ENCODE peak calls at places on chromosomes 13 and 19, in six cellular contexts. M, Z, F, Q, X and D are unnamed samples. For H3K4me1 and H3K36me3, the result is how much of the 10 kb centered on the place peaks cover.

GRCh38 chr13:27053235-27053884 is 118.3 kb downstream of the USP12 start:
- DNase-seq in M (no peak), Z (no peak), F (no peak), Q (no peak), X (no peak), D (no peak)

GRCh38 chr13:109180905-109181425 is 551.6 kb downstream of the MYO16 start:
- DNase-seq in M (peak), Z (no peak), F (no peak), Q (no peak), X (no peak), D (no peak)

GRCh38 chr13:71626396-71626795 is 240.6 kb downstream of the DACH1 start:
- DNase-seq in M (no peak), Z (no peak), F (no peak), Q (no peak), X (no peak), D (no peak)

GRCh38 chr19:572891-573825 is 762 bp downstream of the BSG start:
- DNase-seq in M (peak), Z (peak), F (no peak), Q (no peak), X (peak), D (peak)

GRCh38 chr19:13892885-13893284 is 13.0 kb downstream of the BRME1 start:
- DNase-seq in M (no peak), Z (no peak), F (peak), Q (no peak), X (no peak), D (peak)

GRCh38 chr13:22032905-22033304 is 362.0 kb downstream of the FGF9 start:
- DNase-seq in M (no peak), Z (no peak), F (no peak), Q (no peak), X (no peak), D (no peak)

GRCh38 chr19:29532097-29532496 is 6.3 kb downstream of the VSTM2B start:
- DNase-seq in M (no peak), Z (no peak), F (peak), Q (no peak), X (no peak), D (no peak)

GRCh38 chr19:32224371-32225244 is 120.8 kb upstream of the ZNF507 start:
- DNase-seq in M (peak), Z (peak), F (no peak), Q (peak), X (peak), D (peak)

GRCh38 chr13:26425439-26426358 is 131.8 kb upstream of the WASF3 start:
- DNase-seq in M (peak), Z (peak), F (no peak), Q (no peak), X (no peak), D (peak)

GRCh38 chr13:67117010-67117550 is 113.1 kb downstream of the PCDH9 start:
- DNase-seq in M (no peak), Z (no peak), F (no peak), Q (no peak), X (no peak), D (no peak)

GRCh38 chr13:50357586-50358118 is 342.4 kb downstream of the KCNRG start:
- DNase-seq in M (peak), Z (no peak), F (no peak), Q (peak), X (no peak), D (peak)

GRCh38 chr13:50358221-50358620 is 343.0 kb downstream of the KCNRG start:
- DNase-seq in M (no peak), Z (no peak), F (no peak), Q (no peak), X (no peak), D (peak)

GRCh38 chr13:50358715-50359367 is 343.6 kb downstream of the KCNRG start:
- DNase-seq in M (no peak), Z (no peak), F (no peak), Q (no peak), X (no peak), D (no peak)

GRCh38 chr13:50355797-50356196 is 340.6 kb downstream of the KCNRG start:
- DNase-seq in M (no peak), Z (no peak), F (no peak), Q (no peak), X (no peak), D (no peak)

GRCh38 chr13:50357136-50357535 is 341.9 kb downstream of the KCNRG start:
- DNase-seq in M (no peak), Z (no peak), F (no peak), Q (no peak), X (no peak), D (no peak)
- H3K4me1 ChIP-seq in M (under half), Z (under half), F (under half), Q (under half), X (under half), D (under half)

DNA sequence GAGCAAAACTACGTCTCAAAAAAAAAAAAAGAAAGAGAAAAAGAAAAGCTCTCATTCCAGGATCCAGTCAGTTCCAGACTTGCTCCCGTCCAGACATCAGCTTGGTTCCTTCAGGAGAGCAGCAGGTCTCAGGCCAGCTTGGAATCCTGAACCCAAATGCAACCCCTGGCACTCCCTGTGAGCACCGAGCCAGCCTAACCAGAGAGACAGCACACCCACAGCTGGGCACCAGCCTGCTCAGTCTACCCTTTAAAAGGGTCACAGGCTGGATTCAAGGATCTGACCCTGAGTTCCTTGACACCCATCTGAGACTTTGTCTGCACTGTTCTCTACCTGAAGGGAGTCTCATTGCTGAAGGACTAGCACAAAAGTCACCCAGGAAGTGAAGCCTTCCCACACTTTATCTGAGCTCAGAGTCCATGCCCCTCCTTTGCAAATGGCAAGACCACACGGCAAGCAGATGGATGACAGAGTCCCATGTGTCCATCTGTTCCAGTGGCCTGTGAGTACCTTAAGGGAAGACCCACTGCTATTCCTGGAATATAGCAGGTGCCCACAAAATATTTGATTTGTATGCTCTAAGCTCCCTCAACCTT is 1.4 kb downstream of the PEPD start:
- DNase-seq in M (no peak), Z (no peak), F (no peak), Q (no peak), X (no peak), D (peak)
- H3K4me3 ChIP-seq in M (no peak), Z (no peak), F (peak), Q (peak), X (no peak), D (peak)

DNA sequence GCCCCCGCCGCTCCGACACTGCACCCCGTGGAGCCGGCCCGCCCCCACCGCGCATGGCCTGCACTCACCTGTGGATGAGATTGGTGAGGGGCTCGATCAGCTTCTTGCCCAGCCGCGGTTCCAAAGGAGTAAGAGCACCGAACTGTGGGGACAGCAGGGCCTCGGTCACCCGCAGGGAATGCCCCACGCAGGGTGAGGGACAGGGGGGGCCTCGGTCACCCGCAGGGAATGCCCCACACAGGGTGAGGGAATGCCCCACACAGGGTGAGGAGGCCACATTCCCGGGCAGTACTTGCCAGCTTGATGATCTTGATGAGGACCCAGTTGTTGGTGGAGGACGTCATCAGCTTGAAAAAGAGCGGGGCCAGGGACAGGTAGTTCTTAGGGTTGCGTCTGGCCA is 22.3 kb downstream of the AP3D1 start:
- DNase-seq in M (no peak), Z (no peak), F (no peak), Q (no peak), X (no peak), D (no peak)
- H3K36me3 ChIP-seq in M (under half), Z (under half), F (under half), Q (half or more), X (under half), D (under half)

DNA sequence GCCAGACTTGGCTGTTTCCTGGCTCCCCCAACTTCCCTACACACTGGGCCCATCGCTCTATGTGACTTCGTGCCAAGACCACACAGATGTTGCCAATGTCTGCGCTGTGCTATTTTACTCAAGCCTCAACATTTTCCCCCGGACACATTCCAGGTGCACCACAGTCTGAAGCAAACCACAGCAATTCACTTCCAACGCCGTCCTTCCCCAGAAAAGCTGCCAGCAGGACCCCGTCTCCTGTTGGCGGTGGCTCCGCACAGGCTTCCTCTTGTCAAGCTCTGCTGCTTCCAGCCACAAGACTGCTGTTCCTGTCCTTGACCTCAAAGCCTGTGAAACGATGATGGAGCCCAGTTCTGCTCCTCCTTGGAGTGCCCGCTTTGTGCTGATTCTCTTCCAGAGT is 100.7 kb downstream of the CRYL1 start:
- DNase-seq in M (no peak), Z (no peak), F (no peak), Q (no peak), X (no peak), D (no peak)
- H3K4me1 ChIP-seq in M (under half), Z (under half), F (under half), Q (under half), X (under half), D (under half)

DNA sequence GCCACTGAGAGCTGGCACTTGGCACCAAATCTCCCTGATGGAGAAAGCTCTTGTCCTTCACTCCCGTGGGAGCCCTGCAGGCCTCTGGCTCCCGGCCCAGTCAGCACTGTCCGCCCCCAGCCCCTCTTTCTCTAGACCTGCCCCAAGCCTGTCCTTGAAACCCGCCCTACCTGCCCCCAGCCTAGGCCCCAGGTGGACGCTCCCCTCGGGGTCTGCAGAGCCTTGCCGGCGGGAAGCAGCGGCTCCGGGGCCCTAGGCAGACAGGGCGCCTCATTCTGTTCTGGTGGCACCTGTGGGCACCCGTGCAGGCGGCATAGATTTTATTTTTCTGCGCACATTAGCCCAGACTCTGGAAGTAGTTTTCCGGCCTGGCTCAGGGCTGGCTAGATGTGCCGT is 17.6 kb downstream of the IL17D start:
- DNase-seq in M (no peak), Z (no peak), F (no peak), Q (no peak), X (no peak), D (no peak)
- H3K4me3 ChIP-seq in M (no peak), Z (no peak), F (no peak), Q (no peak), X (no peak), D (no peak)

GRCh38 chr19:6707011-6707657 is 13.3 kb downstream of the C3 start:
- DNase-seq in M (no peak), Z (no peak), F (no peak), Q (no peak), X (no peak), D (no peak)
- H3K36me3 ChIP-seq in M (under half), Z (under half), F (under half), Q (under half), X (under half), D (under half)